ENCODE peak calls at places on chromosomes 12 and 14, in eight cellular contexts. One of them, this sample, is unnamed.
A peak's percentile ranks its signal among the peaks of the same experiment; 100 is the strongest.

GRCh38 chr14:105419305-105420091 is at the start of gene MTA1:
- DNase-seq in Panc1: no peak
- DNase-seq in CD8-positive, alpha-beta T cell: no peak
- DNase-seq in GM23248: peak; percentile 74
- DNase-seq in effector memory CD4-positive, alpha-beta T cell: peak; percentile 34
- DNase-seq in mucosa of descending colon: peak; percentile 73
- DNase-seq in right lobe of liver: peak; percentile 57
- DNase-seq in endodermal cell: no peak
- DNase-seq in this sample: peak; percentile 67

GRCh38 chr12:52228931-52229330 is 4.1 kb upstream of the KRT7 start:
- DNase-seq in Panc1: no peak
- DNase-seq in CD8-positive, alpha-beta T cell: no peak
- DNase-seq in GM23248: no peak
- DNase-seq in effector memory CD4-positive, alpha-beta T cell: no peak
- DNase-seq in mucosa of descending colon: no peak
- DNase-seq in right lobe of liver: no peak
- DNase-seq in endodermal cell: no peak
- DNase-seq in this sample: no peak

GRCh38 chr14:54667764-54668163 is 100.8 kb downstream of the SAMD4A start:
- DNase-seq in Panc1: no peak
- DNase-seq in CD8-positive, alpha-beta T cell: no peak
- DNase-seq in GM23248: no peak
- DNase-seq in effector memory CD4-positive, alpha-beta T cell: no peak
- DNase-seq in mucosa of descending colon: no peak
- DNase-seq in right lobe of liver: no peak
- DNase-seq in endodermal cell: no peak
- DNase-seq in this sample: no peak

GRCh38 chr14:72075649-72076334 is 143.6 kb downstream of the RGS6 start:
- DNase-seq in Panc1: no peak
- DNase-seq in CD8-positive, alpha-beta T cell: no peak
- DNase-seq in GM23248: no peak
- DNase-seq in effector memory CD4-positive, alpha-beta T cell: no peak
- DNase-seq in mucosa of descending colon: no peak
- DNase-seq in right lobe of liver: no peak
- DNase-seq in endodermal cell: peak; percentile 54
- DNase-seq in this sample: peak; percentile 8

GRCh38 chr12:53224268-53224896 is 7.6 kb downstream of the RARG start:
- DNase-seq in Panc1: no peak
- DNase-seq in CD8-positive, alpha-beta T cell: no peak
- DNase-seq in GM23248: peak; percentile 59
- DNase-seq in effector memory CD4-positive, alpha-beta T cell: no peak
- DNase-seq in mucosa of descending colon: peak; percentile 63
- DNase-seq in right lobe of liver: no peak
- DNase-seq in endodermal cell: peak; percentile 95
- DNase-seq in this sample: no peak

GRCh38 chr14:65461730-65462129 is 49.2 kb downstream of the FUT8 start:
- DNase-seq in Panc1: no peak
- DNase-seq in CD8-positive, alpha-beta T cell: no peak
- DNase-seq in GM23248: no peak
- DNase-seq in effector memory CD4-positive, alpha-beta T cell: no peak
- DNase-seq in mucosa of descending colon: no peak
- DNase-seq in right lobe of liver: no peak
- DNase-seq in endodermal cell: no peak
- DNase-seq in this sample: no peak

GRCh38 chr14:78448483-78449094 is 278.4 kb downstream of the NRXN3 start:
- DNase-seq in Panc1: peak; percentile 22
- DNase-seq in CD8-positive, alpha-beta T cell: no peak
- DNase-seq in GM23248: peak; percentile 42
- DNase-seq in effector memory CD4-positive, alpha-beta T cell: no peak
- DNase-seq in mucosa of descending colon: peak; percentile 50
- DNase-seq in right lobe of liver: peak; percentile 27
- DNase-seq in endodermal cell: peak; percentile 91
- DNase-seq in this sample: peak; percentile 69

GRCh38 chr14:91145396-91146160 is 31.7 kb downstream of the DGLUCY start:
- DNase-seq in Panc1: no peak
- DNase-seq in CD8-positive, alpha-beta T cell: no peak
- DNase-seq in GM23248: no peak
- DNase-seq in effector memory CD4-positive, alpha-beta T cell: no peak
- DNase-seq in mucosa of descending colon: no peak
- DNase-seq in right lobe of liver: no peak
- DNase-seq in endodermal cell: no peak
- DNase-seq in this sample: no peak

GRCh38 chr12:45622210-45622937 is 107.1 kb upstream of the ARID2 start:
- DNase-seq in Panc1: no peak
- DNase-seq in CD8-positive, alpha-beta T cell: no peak
- DNase-seq in GM23248: no peak
- DNase-seq in effector memory CD4-positive, alpha-beta T cell: no peak
- DNase-seq in mucosa of descending colon: no peak
- DNase-seq in right lobe of liver: peak; percentile 50
- DNase-seq in endodermal cell: no peak
- DNase-seq in this sample: no peak

GRCh38 chr12:481422-481821 is 21.7 kb downstream of the B4GALNT3 start:
- DNase-seq in Panc1: no peak
- DNase-seq in CD8-positive, alpha-beta T cell: no peak
- DNase-seq in GM23248: peak; percentile 75
- DNase-seq in effector memory CD4-positive, alpha-beta T cell: no peak
- DNase-seq in mucosa of descending colon: no peak
- DNase-seq in right lobe of liver: no peak
- DNase-seq in endodermal cell: peak; percentile 49
- DNase-seq in this sample: no peak

GRCh38 chr12:67484788-67485480 is 163.6 kb upstream of the DYRK2 start:
- DNase-seq in Panc1: no peak
- DNase-seq in CD8-positive, alpha-beta T cell: peak; percentile 28
- DNase-seq in GM23248: no peak
- DNase-seq in effector memory CD4-positive, alpha-beta T cell: no peak
- DNase-seq in mucosa of descending colon: no peak
- DNase-seq in right lobe of liver: no peak
- DNase-seq in endodermal cell: no peak
- DNase-seq in this sample: no peak

DNA sequence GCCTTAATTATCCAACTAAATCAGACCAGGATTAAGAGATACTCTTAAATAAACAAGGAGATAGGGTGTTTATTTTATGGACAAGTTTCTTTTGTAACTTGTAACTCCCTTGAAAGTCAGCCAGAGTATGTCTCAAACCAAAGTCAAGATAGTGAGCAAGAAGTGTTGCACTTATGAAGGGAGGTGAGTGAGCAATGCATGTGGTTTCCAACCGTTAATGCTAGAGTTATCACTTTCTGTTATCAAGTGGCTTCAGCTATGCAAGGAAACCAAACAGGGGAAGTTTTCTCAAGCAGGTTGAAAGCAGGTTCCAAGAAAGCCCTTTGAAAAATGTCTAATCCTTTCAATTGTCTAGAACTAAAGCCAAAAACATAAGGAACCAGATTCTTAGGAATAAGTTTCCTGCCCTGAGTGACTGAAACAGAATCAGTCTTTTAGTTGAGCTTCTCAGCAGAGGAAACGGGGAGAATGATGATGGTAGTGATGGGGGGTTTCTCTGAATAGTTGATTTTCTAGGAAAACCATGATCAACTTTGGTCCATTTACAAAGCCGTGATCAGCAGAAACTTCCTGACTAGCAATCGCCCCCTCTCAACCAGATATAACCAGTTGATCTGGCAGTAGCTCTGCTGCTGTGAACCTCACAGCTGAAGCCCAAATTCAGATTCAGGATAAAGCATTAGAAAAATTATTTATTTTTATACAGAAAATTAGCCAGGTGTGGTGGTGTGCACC is 128.4 kb downstream of the DAD1 start:
- DNase-seq in Panc1: no peak
- DNase-seq in CD8-positive, alpha-beta T cell: no peak
- DNase-seq in GM23248: no peak
- DNase-seq in effector memory CD4-positive, alpha-beta T cell: no peak
- DNase-seq in mucosa of descending colon: no peak
- DNase-seq in right lobe of liver: no peak
- DNase-seq in endodermal cell: peak; percentile 5
- DNase-seq in this sample: no peak
- H3K4me3 ChIP-seq in Panc1: no peak overlapping the region
- H3K4me3 ChIP-seq in CD8-positive, alpha-beta T cell: no peak overlapping the region
- H3K4me3 ChIP-seq in GM23248: no peak overlapping the region
- H3K4me3 ChIP-seq in effector memory CD4-positive, alpha-beta T cell: no peak overlapping the region
- H3K4me3 ChIP-seq in mucosa of descending colon: no peak overlapping the region
- H3K4me3 ChIP-seq in right lobe of liver: no peak overlapping the region
- H3K4me3 ChIP-seq in endodermal cell: no peak overlapping the region
- H3K4me3 ChIP-seq in this sample: no peak overlapping the region

GRCh38 chr12:114673169-114673833 is 10.7 kb downstream of the TBX3 start:
- DNase-seq in Panc1: no peak
- DNase-seq in CD8-positive, alpha-beta T cell: no peak
- DNase-seq in GM23248: peak; percentile 77
- DNase-seq in effector memory CD4-positive, alpha-beta T cell: no peak
- DNase-seq in mucosa of descending colon: no peak
- DNase-seq in right lobe of liver: no peak
- DNase-seq in endodermal cell: peak; percentile 75
- DNase-seq in this sample: no peak
- H3K36me3 ChIP-seq in Panc1: no peaks in the 10 kb centered on the region
- H3K36me3 ChIP-seq in CD8-positive, alpha-beta T cell: no peaks in the 10 kb centered on the region
- H3K36me3 ChIP-seq in GM23248: peaks cover 40% of the 10 kb centered on the region
- H3K36me3 ChIP-seq in effector memory CD4-positive, alpha-beta T cell: no peaks in the 10 kb centered on the region
- H3K36me3 ChIP-seq in mucosa of descending colon: no peaks in the 10 kb centered on the region
- H3K36me3 ChIP-seq in right lobe of liver: peaks cover 23% of the 10 kb centered on the region
- H3K36me3 ChIP-seq in endodermal cell: peaks cover 44% of the 10 kb centered on the region
- H3K36me3 ChIP-seq in this sample: peaks cover 41% of the 10 kb centered on the region

DNA sequence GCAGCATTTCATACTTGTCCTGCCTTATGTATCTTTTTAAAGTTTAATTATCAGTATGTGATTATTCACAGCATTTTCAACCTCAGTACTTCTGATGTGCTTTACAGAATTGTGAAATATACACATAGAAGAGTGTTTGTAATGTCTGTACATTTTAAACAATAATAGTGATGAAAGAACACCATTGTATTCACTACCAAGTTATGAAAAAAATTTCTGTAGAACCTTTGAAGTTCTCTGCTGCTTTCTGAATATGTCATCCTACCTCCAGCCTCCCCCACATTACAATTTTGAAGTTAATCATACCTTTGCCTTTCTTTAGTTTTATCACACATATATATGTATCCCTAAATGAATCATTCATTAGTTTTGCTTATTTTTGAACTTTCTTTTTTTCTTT is 24.8 kb downstream of the FRMD6 start:
- DNase-seq in Panc1: no peak
- DNase-seq in CD8-positive, alpha-beta T cell: no peak
- DNase-seq in GM23248: peak; percentile 58
- DNase-seq in effector memory CD4-positive, alpha-beta T cell: no peak
- DNase-seq in mucosa of descending colon: no peak
- DNase-seq in right lobe of liver: no peak
- DNase-seq in endodermal cell: no peak
- DNase-seq in this sample: no peak
- H3K4me1 ChIP-seq in Panc1: peaks cover 4% of the 10 kb centered on the region
- H3K4me1 ChIP-seq in CD8-positive, alpha-beta T cell: no peaks in the 10 kb centered on the region
- H3K4me1 ChIP-seq in GM23248: peaks cover 98% of the 10 kb centered on the region
- H3K4me1 ChIP-seq in effector memory CD4-positive, alpha-beta T cell: no peaks in the 10 kb centered on the region
- H3K4me1 ChIP-seq in mucosa of descending colon: no peaks in the 10 kb centered on the region
- H3K4me1 ChIP-seq in right lobe of liver: no peaks in the 10 kb centered on the region
- H3K4me1 ChIP-seq in endodermal cell: peaks cover 6% of the 10 kb centered on the region
- H3K4me1 ChIP-seq in this sample: no peaks in the 10 kb centered on the region

GRCh38 chr14:51044961-51045360 is 49.9 kb downstream of the TRIM9 start:
- DNase-seq in Panc1: no peak
- DNase-seq in CD8-positive, alpha-beta T cell: no peak
- DNase-seq in GM23248: peak; percentile 14
- DNase-seq in effector memory CD4-positive, alpha-beta T cell: no peak
- DNase-seq in mucosa of descending colon: no peak
- DNase-seq in right lobe of liver: no peak
- DNase-seq in endodermal cell: no peak
- DNase-seq in this sample: no peak
- H3K4me3 ChIP-seq in Panc1: no peak overlapping the region
- H3K4me3 ChIP-seq in CD8-positive, alpha-beta T cell: no peak overlapping the region
- H3K4me3 ChIP-seq in GM23248: no peak overlapping the region
- H3K4me3 ChIP-seq in effector memory CD4-positive, alpha-beta T cell: no peak overlapping the region
- H3K4me3 ChIP-seq in mucosa of descending colon: no peak overlapping the region
- H3K4me3 ChIP-seq in right lobe of liver: no peak overlapping the region
- H3K4me3 ChIP-seq in endodermal cell: no peak overlapping the region
- H3K4me3 ChIP-seq in this sample: no peak overlapping the region

This sample was measured in HAP-1.